ENCODE peak calls at places on chromosomes 1 and 21, in six cellular contexts. R is BJ, F is A549, G is cardiac fibroblast, L is GM13976, O is lower leg skin. Z is an unnamed sample.

GRCh38 chr1:55337801-55338447 is 122.8 kb upstream of the USP24 start:
- DNase-seq in R (no peak), F (peak; percentile 7), G (peak; percentile 79), L (peak; percentile 71), O (no peak), Z (peak; percentile 32)

GRCh38 chr1:193285626-193286025 is 99.2 kb upstream of the B3GALT2 start:
- DNase-seq in R (no peak), F (no peak), G (no peak), L (no peak), O (no peak), Z (no peak)

GRCh38 chr1:20281801-20282200 is 8.9 kb upstream of the VWA5B1 start:
- DNase-seq in R (no peak), F (no peak), G (no peak), L (no peak), O (no peak), Z (no peak)

GRCh38 chr1:222233441-222234180 is 314.3 kb downstream of the HHIPL2 start:
- DNase-seq in R (no peak), F (no peak), G (peak; percentile 68), L (no peak), O (no peak), Z (no peak)

GRCh38 chr1:26602378-26602959 is 72.9 kb downstream of the RPS6KA1 start:
- DNase-seq in R (no peak), F (peak; percentile 48), G (peak; percentile 76), L (peak; percentile 68), O (peak; percentile 61), Z (peak; percentile 52)

GRCh38 chr1:101820080-101820479 is 176.6 kb downstream of the OLFM3 start:
- DNase-seq in R (no peak), F (no peak), G (peak; percentile 21), L (no peak), O (no peak), Z (no peak)

GRCh38 chr21:15144026-15144425 is 79.2 kb upstream of the NRIP1 start:
- DNase-seq in R (no peak), F (no peak), G (no peak), L (no peak), O (no peak), Z (no peak)

GRCh38 chr21:40685121-40685630 is 161.8 kb downstream of the DSCAM start:
- DNase-seq in R (no peak), F (no peak), G (no peak), L (no peak), O (no peak), Z (no peak)

GRCh38 chr1:156859523-156860112 is 701 bp upstream of the INSRR start:
- DNase-seq in R (no peak), F (no peak), G (peak; percentile 19), L (peak; percentile 68), O (no peak), Z (peak; percentile 44)

GRCh38 chr21:25330266-25330665 is 277.0 kb downstream of the MRPL39 start:
- DNase-seq in R (no peak), F (no peak), G (peak; percentile 61), L (no peak), O (no peak), Z (no peak)

GRCh38 chr1:39623053-39623452 is 16.4 kb downstream of the HEYL start:
- DNase-seq in R (no peak), F (no peak), G (no peak), L (no peak), O (no peak), Z (no peak)

GRCh38 chr21:29490016-29490415 is 191.3 kb downstream of the BACH1 start:
- DNase-seq in R (no peak), F (no peak), G (no peak), L (no peak), O (no peak), Z (no peak)

GRCh38 chr1:53134961-53135734 is 7.3 kb downstream of the SLC1A7 start:
- DNase-seq in R (no peak), F (no peak), G (peak; percentile 93), L (no peak), O (no peak), Z (no peak)

GRCh38 chr1:196527941-196528340 is 80.3 kb downstream of the KCNT2 start:
- DNase-seq in R (peak; percentile 41), F (no peak), G (no peak), L (no peak), O (no peak), Z (no peak)

GRCh38 chr1:186763107-186763506 is 65.6 kb upstream of the PLA2G4A start:
- DNase-seq in R (peak; percentile 6), F (peak; percentile 4), G (peak; percentile 66), L (peak; percentile 18), O (no peak), Z (no peak)

GRCh38 chr1:198417041-198417440 is 123.4 kb downstream of the ATP6V1G3 start:
- DNase-seq in R (no peak), F (no peak), G (no peak), L (no peak), O (no peak), Z (no peak)

GRCh38 chr1:200473698-200474371 is 64.0 kb upstream of the ZNF281 start:
- DNase-seq in R (no peak), F (no peak), G (peak; percentile 15), L (peak; percentile 28), O (no peak), Z (peak; percentile 49)

GRCh38 chr1:98385691-98386090 is 275.8 kb upstream of the SNX7 start:
- DNase-seq in R (no peak), F (no peak), G (no peak), L (no peak), O (no peak), Z (no peak)

GRCh38 chr1:204971700-204972336 is 71.2 kb upstream of the CNTN2 start:
- DNase-seq in R (peak; percentile 27), F (peak; percentile 61), G (peak; percentile 74), L (no peak), O (no peak), Z (no peak)

GRCh38 chr1:231139125-231139649 is 22.7 kb upstream of the TRIM67 start:
- DNase-seq in R (peak; percentile 62), F (no peak), G (peak; percentile 93), L (no peak), O (no peak), Z (no peak)

GRCh38 chr1:56584910-56585528 is 5.7 kb upstream of the PLPP3 start:
- DNase-seq in R (no peak), F (peak; percentile 28), G (peak; percentile 84), L (peak; percentile 55), O (no peak), Z (no peak)

GRCh38 chr1:111197598-111198289 is 2.7 kb downstream of the DENND2D start:
- DNase-seq in R (no peak), F (peak; percentile 17), G (peak; percentile 54), L (peak; percentile 60), O (no peak), Z (peak; percentile 72)

GRCh38 chr1:207847116-207847515 is 63.8 kb downstream of the CD34 start:
- DNase-seq in R (no peak), F (no peak), G (peak; percentile 55), L (no peak), O (no peak), Z (no peak)

GRCh38 chr1:15523922-15524282 is at the start of gene CASP9:
- DNase-seq in R (no peak), F (peak; percentile 71), G (no peak), L (no peak), O (no peak), Z (no peak)

GRCh38 chr1:234276389-234276788 is 96.9 kb upstream of the COA6 start:
- DNase-seq in R (no peak), F (no peak), G (no peak), L (no peak), O (no peak), Z (no peak)
- TF ChIP-seq CTCF in R (no peak), F (no peak), G (no peak), L (no peak), O (no peak), Z (no peak)

DNA sequence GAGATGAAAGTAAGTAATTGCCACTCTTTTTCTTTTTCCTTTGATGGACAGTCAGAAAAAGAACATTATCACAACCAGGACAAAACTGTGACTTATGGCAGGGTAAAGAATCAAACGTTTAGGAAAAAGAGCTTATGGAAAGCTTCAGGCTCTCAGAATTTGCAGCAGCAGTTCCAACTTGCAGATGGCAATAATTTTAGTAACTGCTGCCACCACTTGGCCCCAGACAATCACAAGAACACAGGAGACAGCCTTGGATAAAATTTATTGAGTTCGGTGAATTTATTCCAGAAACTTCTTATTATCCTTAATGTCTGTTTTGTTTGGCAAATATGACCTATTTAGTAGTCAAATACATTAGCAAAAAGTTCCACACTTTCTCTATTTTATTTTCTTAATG is 804.4 kb downstream of the BRINP3 start:
- DNase-seq in R (no peak), F (no peak), G (peak; percentile 5), L (no peak), O (no peak), Z (no peak)
- TF ChIP-seq CTCF in R (no peak), F (peak; percentile 39), G (no peak), L (no peak), O (no peak), Z (no peak)

GRCh38 chr1:229578168-229579100 is 19.9 kb upstream of the ABCB10 start:
- DNase-seq in R (no peak), F (no peak), G (no peak), L (no peak), O (no peak), Z (no peak)
- TF ChIP-seq CTCF in R (no peak), F (no peak), G (no peak), L (no peak), O (no peak), Z (no peak)

GRCh38 chr1:235595079-235595478 is 54.5 kb downstream of the GNG4 start:
- DNase-seq in R (no peak), F (no peak), G (no peak), L (no peak), O (no peak), Z (no peak)

GRCh38 chr1:235599536-235599935 is 50.0 kb downstream of the GNG4 start:
- DNase-seq in R (no peak), F (no peak), G (no peak), L (no peak), O (no peak), Z (no peak)

GRCh38 chr1:235601087-235601486 is 48.5 kb downstream of the GNG4 start:
- DNase-seq in R (no peak), F (no peak), G (peak; percentile 23), L (no peak), O (no peak), Z (peak; percentile 63)

DNA sequence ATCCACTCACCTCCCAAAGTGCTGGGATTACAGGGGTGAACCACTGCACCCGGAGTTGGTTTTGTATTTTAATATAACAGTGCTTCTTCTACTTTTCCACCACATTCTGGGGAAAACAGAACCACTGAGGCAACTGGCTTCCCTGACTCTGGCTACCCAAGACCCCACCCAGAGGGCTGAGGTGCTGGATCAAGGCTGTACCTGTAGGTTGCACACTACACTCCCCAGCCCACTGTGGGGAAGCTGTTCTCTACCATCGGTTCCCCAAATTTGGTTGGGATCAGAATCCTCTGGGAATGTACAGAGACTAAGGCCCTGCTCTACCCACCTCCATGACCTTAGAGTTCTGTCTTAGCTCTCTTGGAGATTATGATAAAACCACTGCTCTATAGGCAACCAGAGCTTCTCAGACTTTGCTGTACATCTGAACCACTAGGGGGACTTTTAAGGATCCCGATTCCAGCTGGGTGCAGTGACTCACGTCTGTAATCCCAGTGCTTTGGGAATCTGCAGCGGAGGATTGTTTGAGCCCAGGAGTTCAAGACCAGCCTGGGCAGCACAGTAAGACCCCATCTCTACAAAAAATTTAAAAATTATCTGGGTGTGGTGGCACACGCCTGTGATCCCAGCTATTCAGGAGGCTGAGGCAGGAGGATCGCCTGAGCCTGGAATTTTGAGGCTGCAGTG is 51.6 kb downstream of the GNG4 start:
- DNase-seq in R (no peak), F (peak; percentile 58), G (peak; percentile 61), L (no peak), O (no peak), Z (no peak)
- TF ChIP-seq CTCF in R (peak; percentile 51), F (peak; percentile 46), G (peak; percentile 57), L (no peak), O (no peak), Z (peak; percentile 25)

Z was measured in activated CD8-positive, alpha-beta T cell treated with anti-CD3 and anti-CD28 coated beads for 36 hours.